ENCODE peak calls at places on chromosomes 16 and 17, in seven cellular contexts. O, B, I, Q, V, U and R are unnamed samples.

GRCh38 chr16:27748868-27749546 is 199.1 kb downstream of the KATNIP start:
- DNase-seq in O (peak), B (peak), I (peak), Q (peak), V (peak), U (peak), R (no peak)

GRCh38 chr16:10808218-10808617 is 10.4 kb downstream of the TVP23A start:
- DNase-seq in O (no peak), B (no peak), I (no peak), Q (no peak), V (no peak), U (no peak), R (no peak)

GRCh38 chr16:57264950-57265371 is 19.5 kb downstream of the PLLP start:
- DNase-seq in O (no peak), B (no peak), I (no peak), Q (no peak), V (no peak), U (peak), R (no peak)

GRCh38 chr16:702341-702740 is 3.3 kb downstream of the FBXL16 start:
- DNase-seq in O (no peak), B (no peak), I (no peak), Q (no peak), V (no peak), U (no peak), R (no peak)

GRCh38 chr17:17044846-17045561 is 2.7 kb downstream of the MPRIP start:
- DNase-seq in O (peak), B (peak), I (peak), Q (peak), V (no peak), U (no peak), R (no peak)

GRCh38 chr16:88356727-88357199 is 26.0 kb upstream of the ZNF469 start:
- DNase-seq in O (no peak), B (no peak), I (no peak), Q (no peak), V (no peak), U (no peak), R (no peak)

GRCh38 chr17:2239882-2240430 is 63.6 kb downstream of the SMG6 start:
- DNase-seq in O (no peak), B (no peak), I (peak), Q (no peak), V (peak), U (no peak), R (no peak)

GRCh38 chr17:19915579-19915978 is 47.8 kb upstream of the ULK2 start:
- DNase-seq in O (no peak), B (no peak), I (no peak), Q (no peak), V (no peak), U (no peak), R (no peak)

GRCh38 chr17:49817993-49818392 is 29.5 kb downstream of the KAT7 start:
- DNase-seq in O (no peak), B (no peak), I (no peak), Q (no peak), V (no peak), U (peak), R (peak)

GRCh38 chr16:67406628-67407027 is 9.6 kb downstream of the ZDHHC1 start:
- DNase-seq in O (no peak), B (no peak), I (no peak), Q (no peak), V (peak), U (no peak), R (no peak)

GRCh38 chr16:24734382-24734781 is 4.9 kb downstream of the TNRC6A start:
- DNase-seq in O (no peak), B (no peak), I (peak), Q (peak), V (no peak), U (no peak), R (no peak)

GRCh38 chr17:66474810-66475497 is 172.5 kb downstream of the PRKCA start:
- DNase-seq in O (no peak), B (no peak), I (no peak), Q (no peak), V (no peak), U (no peak), R (no peak)

GRCh38 chr17:75078097-75079022 is 9.4 kb upstream of the SLC16A5 start:
- DNase-seq in O (no peak), B (peak), I (peak), Q (peak), V (peak), U (no peak), R (no peak)

GRCh38 chr17:79741751-79742588 is 11.2 kb downstream of the ENPP7 start:
- DNase-seq in O (peak), B (peak), I (peak), Q (peak), V (peak), U (peak), R (peak)

GRCh38 chr16:67699265-67699664 is 19.9 kb downstream of the GFOD2 start:
- DNase-seq in O (no peak), B (no peak), I (no peak), Q (no peak), V (no peak), U (no peak), R (no peak)

GRCh38 chr17:35804658-35805192 is 4.6 kb upstream of the TAF15 start:
- DNase-seq in O (peak), B (peak), I (peak), Q (peak), V (peak), U (peak), R (no peak)

GRCh38 chr17:39702901-39703893 is 3.3 kb downstream of the ERBB2 start:
- DNase-seq in O (no peak), B (no peak), I (peak), Q (no peak), V (no peak), U (no peak), R (no peak)

GRCh38 chr17:38510424-38511125 is 82.3 kb downstream of the ARHGAP23 start:
- DNase-seq in O (peak), B (peak), I (peak), Q (no peak), V (no peak), U (no peak), R (no peak)

GRCh38 chr17:21283482-21284318 is 811 bp upstream of the MAP2K3 start:
- DNase-seq in O (peak), B (no peak), I (no peak), Q (peak), V (no peak), U (no peak), R (no peak)

GRCh38 chr16:50298075-50298460 is 31.7 kb downstream of the ADCY7 start:
- DNase-seq in O (no peak), B (no peak), I (no peak), Q (no peak), V (no peak), U (no peak), R (no peak)

GRCh38 chr17:29019475-29020181 is 13.8 kb upstream of the SEZ6 start:
- DNase-seq in O (peak), B (no peak), I (no peak), Q (no peak), V (no peak), U (no peak), R (no peak)

GRCh38 chr17:70552230-70552981 is 383.1 kb downstream of the KCNJ2 start:
- DNase-seq in O (no peak), B (no peak), I (peak), Q (peak), V (peak), U (no peak), R (no peak)

GRCh38 chr16:10940501-10941079 is 1.7 kb downstream of the DEXI start:
- DNase-seq in O (no peak), B (no peak), I (no peak), Q (no peak), V (no peak), U (no peak), R (no peak)

GRCh38 chr16:2779151-2779920 is 2.3 kb upstream of the ELOB start:
- DNase-seq in O (no peak), B (no peak), I (no peak), Q (no peak), V (no peak), U (no peak), R (no peak)

GRCh38 chr16:12406840-12407690 is 396.6 kb downstream of the CPPED1 start:
- DNase-seq in O (no peak), B (no peak), I (no peak), Q (no peak), V (no peak), U (no peak), R (no peak)

GRCh38 chr17:29390856-29391631 is 881 bp downstream of the TAOK1 start:
- DNase-seq in O (peak), B (no peak), I (no peak), Q (peak), V (peak), U (peak), R (no peak)

GRCh38 chr17:32019228-32019627 is 12.0 kb downstream of the LRRC37B start:
- DNase-seq in O (no peak), B (no peak), I (no peak), Q (no peak), V (no peak), U (no peak), R (no peak)

GRCh38 chr16:88428616-88429386 is 24.3 kb upstream of the ZFPM1 start:
- DNase-seq in O (no peak), B (no peak), I (no peak), Q (no peak), V (no peak), U (no peak), R (no peak)

GRCh38 chr16:57643166-57643813 is 14.9 kb downstream of the ADGRG1 start:
- DNase-seq in O (no peak), B (no peak), I (no peak), Q (no peak), V (no peak), U (no peak), R (no peak)

GRCh38 chr17:19269102-19269501 is 31.9 kb downstream of the EPN2 start:
- DNase-seq in O (no peak), B (no peak), I (no peak), Q (peak), V (no peak), U (no peak), R (no peak)

GRCh38 chr17:83149761-83150251 is 70.4 kb downstream of the METRNL start:
- DNase-seq in O (no peak), B (no peak), I (no peak), Q (no peak), V (no peak), U (no peak), R (no peak)

GRCh38 chr17:28416703-28417311 is 10.8 kb upstream of the SLC46A1 start:
- DNase-seq in O (peak), B (peak), I (peak), Q (peak), V (peak), U (peak), R (no peak)

DNA sequence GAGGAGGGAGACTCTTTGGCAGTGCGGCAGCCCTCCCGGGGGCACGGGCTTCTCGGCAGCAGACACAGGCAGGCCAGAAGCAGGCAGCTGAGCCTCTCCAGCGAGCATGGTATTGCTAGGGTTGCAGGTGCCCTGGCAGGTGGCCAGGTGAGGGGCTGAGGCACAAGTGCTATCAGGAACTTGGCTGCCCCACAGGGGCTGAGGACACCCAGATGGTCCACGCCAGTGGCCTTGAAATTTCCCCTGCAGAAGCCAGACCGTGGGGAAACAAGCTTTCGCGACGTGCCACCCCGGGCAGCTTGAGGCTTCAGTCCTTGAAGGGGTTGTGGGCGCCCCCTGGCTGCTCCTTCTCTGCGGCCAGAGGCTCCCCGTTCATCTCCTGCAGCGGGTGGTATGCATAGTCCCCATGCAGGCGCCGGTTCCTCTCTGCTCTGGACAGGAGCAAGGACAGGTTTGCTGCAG is 8.5 kb downstream of the NAGPA start:
- DNase-seq in O (peak), B (no peak), I (no peak), Q (peak), V (no peak), U (no peak), R (no peak)
- TF ChIP-seq CTCF in O (peak), B (no peak), I (no peak), Q (peak), V (no peak), U (peak), R (no peak)

DNA sequence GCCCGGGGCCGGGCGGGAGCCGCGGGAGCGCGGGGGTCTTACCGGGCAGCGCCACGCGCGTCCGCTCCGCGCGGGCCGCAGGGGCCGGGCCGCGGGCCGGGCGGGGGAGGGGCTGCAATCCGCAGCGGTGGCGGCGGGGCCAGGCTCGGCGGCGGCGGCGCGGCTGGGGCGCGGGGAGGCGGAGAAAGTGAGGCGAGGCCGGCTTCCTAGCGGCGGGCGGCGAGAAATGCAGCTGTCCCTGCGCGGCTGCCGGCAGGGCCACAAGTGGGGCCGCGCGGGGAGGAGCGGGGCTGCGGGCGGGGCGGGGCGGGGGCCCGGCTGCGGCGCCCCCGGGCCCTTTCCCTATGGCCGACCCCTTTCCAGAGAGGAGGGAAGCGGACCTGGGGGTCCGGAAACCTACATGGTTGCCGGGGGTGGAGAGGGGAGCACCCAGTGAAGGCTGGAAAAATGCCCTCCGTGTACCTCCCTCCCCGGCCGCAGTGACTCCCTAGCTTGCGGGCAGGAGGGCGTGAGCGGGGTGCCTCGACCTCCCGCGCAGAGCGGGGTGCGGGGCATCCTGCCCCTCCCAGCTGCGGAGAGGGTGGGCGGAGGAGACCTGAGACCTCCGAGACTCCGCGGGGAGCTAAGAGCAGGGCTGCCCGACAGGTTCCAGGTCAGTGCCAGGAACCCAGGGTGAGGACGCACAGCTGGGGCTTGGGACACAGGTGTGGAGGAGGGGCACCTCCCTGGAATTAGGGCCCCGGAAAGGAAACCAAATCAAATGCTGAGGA is at the start of gene CUEDC1:
- DNase-seq in O (peak), B (peak), I (peak), Q (peak), V (peak), U (peak), R (peak)
- TF ChIP-seq CTCF in O (no peak), B (peak), I (peak), Q (no peak), V (peak), U (peak), R (peak)

DNA sequence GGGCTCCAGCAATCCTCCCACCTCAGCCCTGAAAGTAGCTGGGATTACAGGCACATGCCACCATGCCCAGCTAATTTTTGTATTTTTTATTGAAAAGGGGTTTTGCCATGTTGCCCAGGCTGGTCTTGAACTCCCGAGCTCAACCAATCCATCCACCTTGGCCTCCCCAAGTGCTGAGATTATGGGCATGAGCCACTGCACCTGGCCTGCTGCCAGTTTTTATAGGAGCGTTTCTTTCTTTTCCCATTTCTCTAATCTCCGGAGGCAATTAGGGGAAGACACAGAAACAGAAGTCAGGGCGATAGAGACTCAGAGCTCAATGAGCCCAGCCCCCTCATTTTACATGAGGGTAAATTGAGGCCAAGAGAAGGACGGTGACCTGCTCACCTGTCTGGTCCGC is 10.4 kb downstream of the MGAT5B start:
- DNase-seq in O (no peak), B (no peak), I (no peak), Q (no peak), V (no peak), U (no peak), R (no peak)
- TF ChIP-seq CTCF in O (no peak), B (no peak), I (no peak), Q (no peak), V (no peak), U (no peak), R (no peak)

DNA sequence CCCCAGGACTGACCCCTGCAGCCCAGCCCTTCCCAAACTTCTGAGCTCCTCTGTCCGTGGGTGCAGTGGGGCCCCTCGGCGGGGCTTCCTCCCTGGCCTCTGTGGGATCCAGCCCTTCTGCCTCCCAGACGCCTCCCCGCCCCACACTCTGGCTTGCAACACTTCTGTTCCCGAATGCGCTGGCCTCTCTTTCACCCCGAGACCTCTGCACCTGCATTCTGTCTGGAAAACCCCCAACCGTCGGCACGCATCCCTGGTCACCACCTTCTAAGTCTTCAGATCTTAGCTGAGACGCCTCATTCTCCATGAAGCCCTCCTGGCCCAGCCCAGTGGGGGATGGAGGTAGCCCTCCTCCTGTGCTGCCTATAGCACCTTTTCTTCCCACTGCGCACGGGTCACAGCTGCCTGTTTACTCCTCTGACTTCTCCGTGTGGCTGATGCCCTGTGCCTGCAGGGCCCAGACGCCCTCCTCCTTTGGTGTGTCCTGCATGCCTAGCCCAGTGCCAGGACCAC is 26.4 kb downstream of the TMEM235 start:
- DNase-seq in O (no peak), B (peak), I (peak), Q (peak), V (no peak), U (no peak), R (no peak)
- TF ChIP-seq CTCF in O (no peak), B (no peak), I (no peak), Q (no peak), V (no peak), U (no peak), R (no peak)

GRCh38 chr17:80771612-80772005 is 220.0 kb upstream of the CHMP6 start:
- DNase-seq in O (no peak), B (no peak), I (no peak), Q (no peak), V (no peak), U (no peak), R (no peak)

GRCh38 chr17:80774146-80774545 is 217.5 kb upstream of the CHMP6 start:
- DNase-seq in O (no peak), B (no peak), I (no peak), Q (no peak), V (no peak), U (no peak), R (no peak)

GRCh38 chr17:80772906-80773242 is 218.8 kb upstream of the CHMP6 start:
- DNase-seq in O (no peak), B (no peak), I (no peak), Q (no peak), V (no peak), U (no peak), R (no peak)

GRCh38 chr17:80774643-80775281 is 216.9 kb upstream of the CHMP6 start:
- DNase-seq in O (no peak), B (no peak), I (no peak), Q (peak), V (no peak), U (peak), R (no peak)

GRCh38 chr17:80773243-80773991 is 218.2 kb upstream of the CHMP6 start:
- DNase-seq in O (no peak), B (peak), I (no peak), Q (no peak), V (no peak), U (no peak), R (no peak)
- TF ChIP-seq CTCF in O (no peak), B (no peak), I (no peak), Q (no peak), V (no peak), U (no peak), R (no peak)